ENCODE peak calls at places on chromosomes 4 and X, in nine cellular contexts. J, N, G, B, F, Q, C, W and L are unnamed samples.

GRCh38 chr4:24856586-24856985 is 56.3 kb downstream of the CCDC149 start:
- DNase-seq in J (no peak), N (no peak), G (no peak), B (no peak), F (peak), Q (no peak), C (no peak), W (no peak), L (no peak)

GRCh38 chrX:72041901-72042859 is 89.5 kb downstream of the RTL5 start:
- DNase-seq in J (no peak), N (no peak), G (no peak), B (no peak), F (peak), Q (no peak), C (no peak), W (peak), L (no peak)

GRCh38 chr4:163085085-163085484 is 81.6 kb downstream of the NAF1 start:
- DNase-seq in J (no peak), N (no peak), G (no peak), B (no peak), F (no peak), Q (no peak), C (no peak), W (no peak), L (no peak)

GRCh38 chrX:9867753-9868152 is 81.5 kb downstream of the SHROOM2 start:
- DNase-seq in J (no peak), N (no peak), G (no peak), B (no peak), F (no peak), Q (no peak), C (no peak), W (no peak), L (no peak)

GRCh38 chr4:153418581-153418980 is 47.6 kb upstream of the TMEM131L start:
- DNase-seq in J (no peak), N (no peak), G (no peak), B (no peak), F (peak), Q (no peak), C (no peak), W (no peak), L (no peak)

GRCh38 chr4:23932935-23933334 is 43.1 kb upstream of the PPARGC1A start:
- DNase-seq in J (no peak), N (no peak), G (no peak), B (no peak), F (peak), Q (no peak), C (no peak), W (no peak), L (no peak)

GRCh38 chrX:119654112-119654531 is 38.8 kb downstream of the SEPTIN6 start:
- DNase-seq in J (no peak), N (no peak), G (no peak), B (peak), F (peak), Q (no peak), C (peak), W (no peak), L (peak)

GRCh38 chr4:145851516-145852201 is 87.0 kb downstream of the ZNF827 start:
- DNase-seq in J (no peak), N (no peak), G (no peak), B (no peak), F (peak), Q (no peak), C (no peak), W (no peak), L (no peak)